ENCODE peak calls at places on chromosome 11, in seven cellular contexts. U, Y, A, Q, O, W and H are unnamed samples.

GRCh38 chr11:121330614-121331435 is 38.3 kb downstream of the SC5D start:
- DNase-seq in U (no peak), Y (no peak), A (no peak), Q (no peak), O (no peak), W (no peak), H (no peak)

GRCh38 chr11:72338741-72339140 is 94.8 kb upstream of the PHOX2A start:
- DNase-seq in U (peak; percentile 60), Y (peak; percentile 41), A (no peak), Q (no peak), O (no peak), W (no peak), H (no peak)

GRCh38 chr11:11774928-11775327 is 66.8 kb upstream of the USP47 start:
- DNase-seq in U (no peak), Y (no peak), A (no peak), Q (no peak), O (no peak), W (no peak), H (no peak)

GRCh38 chr11:18669629-18670162 is 28.9 kb upstream of the TMEM86A start:
- DNase-seq in U (no peak), Y (peak; percentile 37), A (no peak), Q (no peak), O (no peak), W (no peak), H (no peak)

GRCh38 chr11:71341173-71341572 is 88.8 kb upstream of the SHANK2 start:
- DNase-seq in U (no peak), Y (no peak), A (no peak), Q (no peak), O (no peak), W (no peak), H (no peak)

GRCh38 chr11:57905439-57905838 is 118.2 kb upstream of the OR9Q1 start:
- DNase-seq in U (no peak), Y (no peak), A (peak; percentile 40), Q (no peak), O (peak; percentile 49), W (no peak), H (no peak)

GRCh38 chr11:2525941-2526807 is 81.4 kb downstream of the KCNQ1 start:
- DNase-seq in U (no peak), Y (no peak), A (peak; percentile 40), Q (no peak), O (peak; percentile 49), W (no peak), H (no peak)

GRCh38 chr11:1153951-1154487 is 3.7 kb upstream of the MUC5AC start:
- DNase-seq in U (peak; percentile 96), Y (peak; percentile 99), A (peak; percentile 17), Q (no peak), O (peak; percentile 54), W (peak; percentile 56), H (no peak)

GRCh38 chr11:131745405-131745804 is 375.0 kb downstream of the NTM start:
- DNase-seq in U (peak; percentile 89), Y (peak; percentile 60), A (no peak), Q (no peak), O (no peak), W (no peak), H (no peak)

GRCh38 chr11:58928082-58928574 is 11.2 kb upstream of the GLYATL1 start:
- DNase-seq in U (no peak), Y (no peak), A (no peak), Q (no peak), O (no peak), W (no peak), H (no peak)

GRCh38 chr11:107583629-107584195 is 7.2 kb upstream of the ELMOD1 start:
- DNase-seq in U (peak; percentile 37), Y (no peak), A (no peak), Q (no peak), O (no peak), W (no peak), H (no peak)

GRCh38 chr11:69253028-69253427 is 40.9 kb upstream of the MYEOV start:
- DNase-seq in U (peak; percentile 80), Y (peak; percentile 77), A (no peak), Q (no peak), O (no peak), W (no peak), H (no peak)

GRCh38 chr11:14424096-14424495 is 65.1 kb upstream of the RRAS2 start:
- DNase-seq in U (peak; percentile 82), Y (peak; percentile 56), A (no peak), Q (no peak), O (no peak), W (no peak), H (no peak)

GRCh38 chr11:61277973-61278565 is 17.0 kb downstream of the VWCE start:
- DNase-seq in U (no peak), Y (no peak), A (no peak), Q (no peak), O (no peak), W (no peak), H (no peak)

GRCh38 chr11:44875056-44875455 is 75.6 kb downstream of the TP53I11 start:
- DNase-seq in U (no peak), Y (no peak), A (no peak), Q (no peak), O (no peak), W (peak; percentile 53), H (no peak)

GRCh38 chr11:47148903-47149535 is 27.7 kb downstream of the ARFGAP2 start:
- DNase-seq in U (no peak), Y (no peak), A (peak; percentile 29), Q (no peak), O (no peak), W (no peak), H (no peak)

GRCh38 chr11:44832452-44832851 is 105.7 kb downstream of the TSPAN18 start:
- DNase-seq in U (no peak), Y (no peak), A (no peak), Q (no peak), O (no peak), W (no peak), H (no peak)

GRCh38 chr11:280762-281485 is 2.7 kb downstream of the NLRP6 start:
- DNase-seq in U (no peak), Y (no peak), A (peak; percentile 56), Q (no peak), O (peak; percentile 75), W (peak; percentile 44), H (no peak)